ENCODE peak calls at places on chromosomes 16 and 17, in four cellular contexts. Y is CD4-positive, CD25-positive, alpha-beta regulatory T cell; B is SJCRH30; T is cardiac muscle cell. R is an unnamed sample.

GRCh38 chr17:36824678-36825091 is 112.6 kb upstream of the LHX1 start:
- DNase-seq in B (no peak), Y (no peak), T (peak), R (no peak)

GRCh38 chr16:8936421-8936820 is 27.3 kb downstream of the USP7 start:
- DNase-seq in B (peak), T (peak), Y (peak), R (peak)

GRCh38 chr17:65066858-65067257 is 10.3 kb upstream of the GNA13 start:
- DNase-seq in Y (no peak), T (no peak), B (no peak), R (no peak)

GRCh38 chr16:56916571-56917403 is 15.2 kb upstream of the HERPUD1 start:
- DNase-seq in T (no peak), Y (peak), B (no peak), R (peak)

GRCh38 chr17:41540921-41541625 is 13.0 kb upstream of the KRT19 start:
- DNase-seq in Y (no peak), T (no peak), B (no peak), R (no peak)

GRCh38 chr17:34383225-34383615 is 20.2 kb upstream of the CCL1 start:
- DNase-seq in T (no peak), B (no peak), Y (no peak), R (no peak)

GRCh38 chr17:41907633-41908539 is 10.9 kb downstream of the ACLY start:
- DNase-seq in T (no peak), B (no peak), Y (no peak), R (no peak)

GRCh38 chr16:52812945-52813556 is 239.6 kb downstream of the CHD9NB start:
- DNase-seq in T (peak), Y (no peak), B (no peak), R (no peak)

GRCh38 chr16:24734382-24734781 is 4.9 kb downstream of the TNRC6A start:
- DNase-seq in B (no peak), Y (no peak), T (peak), R (no peak)

GRCh38 chr17:38440614-38441397 is 12.5 kb downstream of the ARHGAP23 start:
- DNase-seq in Y (no peak), T (no peak), B (no peak), R (no peak)

GRCh38 chr17:51508048-51508447 is 247.7 kb downstream of the UTP18 start:
- DNase-seq in B (no peak), T (no peak), Y (no peak), R (no peak)

GRCh38 chr17:81097134-81097942 is 62.4 kb downstream of the BAIAP2 start:
- DNase-seq in T (peak), B (peak), Y (peak), R (no peak)
- H3K4me3 ChIP-seq in T (no peak), B (peak), Y (no peak), R (no peak)

GRCh38 chr17:82320956-82321927 is 3.8 kb upstream of the CD7 start:
- DNase-seq in Y (peak), T (peak), B (no peak), R (peak)
- H3K4me3 ChIP-seq in Y (peak), T (no peak), B (no peak), R (no peak)

DNA sequence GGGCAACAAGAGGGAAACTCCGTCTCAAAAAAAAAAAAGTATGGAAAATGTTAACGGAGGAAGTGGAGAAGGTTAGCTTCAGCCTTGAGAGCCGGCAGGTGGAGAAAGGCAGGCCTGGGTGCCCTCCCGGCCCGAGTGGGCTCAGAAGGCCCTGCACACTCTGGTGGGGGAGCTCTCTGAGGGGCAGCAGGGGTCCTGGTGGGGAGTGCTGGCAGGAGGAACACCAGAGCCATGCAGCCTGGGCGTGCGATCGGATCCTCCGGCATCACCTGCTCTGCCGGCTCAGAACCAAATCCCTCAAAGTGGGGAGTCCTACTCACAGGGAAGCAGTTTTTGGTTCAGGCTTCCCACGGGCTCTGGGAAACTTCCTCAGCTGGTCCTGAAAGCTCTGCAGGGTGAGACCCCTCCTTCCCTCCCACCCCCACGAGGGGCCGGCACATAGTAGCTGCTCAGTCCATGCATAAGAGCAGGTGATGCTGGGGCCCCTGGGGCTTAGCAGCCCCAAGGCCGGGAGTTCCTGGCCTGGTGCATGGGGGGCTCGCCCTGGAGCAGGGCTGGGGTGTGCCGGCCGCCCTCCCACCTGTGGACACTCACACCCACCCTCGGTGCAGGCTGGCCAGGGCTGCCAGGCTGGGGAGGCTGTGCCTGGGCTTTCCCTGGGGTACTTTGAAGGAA is 1.2 kb downstream of the FN3K start:
- DNase-seq in Y (no peak), T (no peak), B (no peak), R (no peak)
- H3K4me3 ChIP-seq in Y (no peak), T (no peak), B (no peak), R (no peak)

GRCh38 chr17:2903193-2903974 is 107.1 kb downstream of the RAP1GAP2 start:
- DNase-seq in T (no peak), Y (no peak), B (no peak), R (no peak)

GRCh38 chr17:2905697-2906595 is 109.7 kb downstream of the RAP1GAP2 start:
- DNase-seq in T (no peak), Y (no peak), B (no peak), R (no peak)

GRCh38 chr17:2904135-2904534 is 107.9 kb downstream of the RAP1GAP2 start:
- DNase-seq in Y (no peak), T (peak), B (no peak), R (no peak)

GRCh38 chr17:2906907-2907306 is 110.7 kb downstream of the RAP1GAP2 start:
- DNase-seq in B (no peak), T (no peak), Y (peak), R (peak)

GRCh38 chr17:2905269-2905668 is 109.0 kb downstream of the RAP1GAP2 start:
- DNase-seq in Y (no peak), B (no peak), T (no peak), R (no peak)
- H3K4me3 ChIP-seq in Y (no peak), B (no peak), T (no peak), R (no peak)

GRCh38 chr17:47850692-47851573 is at the start of gene SP6:
- DNase-seq in B (peak), Y (peak), T (peak), R (no peak)
- H3K4me3 ChIP-seq in B (peak), Y (no peak), T (peak), R (no peak)

GRCh38 chr17:18041776-18042175 is 2.6 kb downstream of the GID4 start:
- DNase-seq in T (peak), Y (no peak), B (no peak), R (no peak)
- H3K4me3 ChIP-seq in T (no peak), Y (no peak), B (no peak), R (no peak)